ENCODE peak calls at places on chromosome 4, in seven cellular contexts. B, H, S, V, I, F and M are unnamed samples.

GRCh38 chr4:180380733-180381132 is 1862.5 kb upstream of the TENM3 start:
- DNase-seq in H (no peak), B (no peak), F (no peak), I (no peak), S (no peak), V (no peak), M (no peak)

GRCh38 chr4:148333265-148333664 is 108.9 kb downstream of the NR3C2 start:
- DNase-seq in B (no peak), S (no peak), V (no peak), F (no peak), H (no peak), I (no peak), M (no peak)

GRCh38 chr4:41129128-41129754 is 85.1 kb downstream of the APBB2 start:
- DNase-seq in H (no peak), S (no peak), B (no peak), V (no peak), I (peak), F (no peak), M (no peak)

GRCh38 chr4:82773049-82773448 is 25.5 kb downstream of the SCD5 start:
- DNase-seq in B (no peak), F (no peak), H (no peak), S (no peak), I (no peak), V (no peak), M (no peak)

GRCh38 chr4:64617813-64618212 is 208.6 kb upstream of the TECRL start:
- DNase-seq in F (no peak), H (no peak), I (peak), S (no peak), V (no peak), B (no peak), M (no peak)

GRCh38 chr4:184664445-184665210 is 15.1 kb downstream of the PRIMPOL start:
- DNase-seq in I (no peak), H (no peak), V (no peak), F (no peak), B (no peak), S (peak), M (no peak)

GRCh38 chr4:176339936-176340761 is 20.4 kb downstream of the SPCS3 start:
- DNase-seq in S (no peak), F (no peak), I (no peak), V (no peak), B (no peak), H (no peak), M (no peak)

GRCh38 chr4:83552924-83553323 is 17.0 kb downstream of the GPAT3 start:
- DNase-seq in H (no peak), B (no peak), V (no peak), F (no peak), S (peak), I (no peak), M (no peak)

GRCh38 chr4:7980036-7980435 is 40.4 kb upstream of the AFAP1 start:
- DNase-seq in B (no peak), I (no peak), S (no peak), F (no peak), H (no peak), V (no peak), M (no peak)

GRCh38 chr4:75973770-75974169 is 17.0 kb downstream of the SDAD1 start:
- DNase-seq in H (no peak), F (no peak), B (no peak), S (no peak), I (no peak), V (no peak), M (no peak)

GRCh38 chr4:157141976-157142375 is 66.0 kb downstream of the GLRB start:
- DNase-seq in S (no peak), F (no peak), I (no peak), B (no peak), H (no peak), V (no peak), M (no peak)

GRCh38 chr4:38925492-38926418 is 58.1 kb downstream of the FAM114A1 start:
- DNase-seq in F (no peak), B (no peak), S (no peak), I (no peak), V (no peak), H (no peak), M (no peak)

GRCh38 chr4:7357296-7357680 is 77.4 kb downstream of the PSAPL1 start:
- DNase-seq in B (no peak), V (no peak), H (no peak), F (no peak), S (no peak), I (peak), M (no peak)